ENCODE peak calls at places on chromosomes 6 and 20, in seven cellular contexts. K is fibroblast of lung, C is adipocyte, Q is cardiac muscle cell, Y is K562, H is aorta, R is mucosa of descending colon. I is an unnamed sample.

GRCh38 chr6:96631248-96631647 is 68.3 kb downstream of the FHL5 start:
- DNase-seq in C (no peak), Y (no peak), R (no peak), Q (no peak), H (no peak), K (no peak), I (no peak)

GRCh38 chr20:16350465-16350864 is 222.8 kb downstream of the KIF16B start:
- DNase-seq in Y (no peak), R (no peak), H (no peak), C (no peak), Q (no peak), K (no peak), I (no peak)

GRCh38 chr6:64217721-64218603 is 582.4 kb downstream of the PHF3 start:
- DNase-seq in Y (no peak), K (peak; percentile 39), C (peak; percentile 28), Q (no peak), R (no peak), H (no peak), I (no peak)

GRCh38 chr20:37395411-37395800 is 49.5 kb downstream of the SRC start:
- DNase-seq in Q (no peak), K (no peak), R (no peak), Y (no peak), H (peak; percentile 49), C (no peak), I (no peak)

GRCh38 chr20:17786221-17786718 is 86.5 kb downstream of the BANF2 start:
- DNase-seq in H (peak; percentile 53), R (no peak), C (peak; percentile 74), Y (no peak), K (peak; percentile 68), Q (no peak), I (no peak)

GRCh38 chr6:33407132-33407718 is 3.6 kb upstream of the PHF1 start:
- DNase-seq in C (peak; percentile 66), Q (no peak), K (peak; percentile 75), R (no peak), H (no peak), Y (no peak), I (no peak)

GRCh38 chr6:38176797-38177751 is 357.5 kb downstream of the ZFAND3 start:
- DNase-seq in C (no peak), Y (no peak), R (no peak), K (no peak), Q (no peak), H (no peak), I (peak; percentile 78)

GRCh38 chr6:31574106-31575061 is 981 bp upstream of the TNF start:
- DNase-seq in R (no peak), H (no peak), K (no peak), Y (no peak), C (no peak), Q (no peak), I (no peak)

GRCh38 chr6:44117397-44118128 is 9.7 kb downstream of the MRPL14 start:
- DNase-seq in R (no peak), K (no peak), C (no peak), H (no peak), Q (no peak), Y (no peak), I (no peak)

GRCh38 chr6:74369556-74369993 is 673.6 kb downstream of the CD109 start:
- DNase-seq in Q (no peak), C (peak; percentile 71), K (peak; percentile 89), Y (no peak), H (no peak), R (no peak), I (no peak)

GRCh38 chr20:56268536-56268935 is 20.0 kb downstream of the MC3R start:
- DNase-seq in R (no peak), K (no peak), C (no peak), Y (no peak), H (no peak), Q (no peak), I (no peak)

GRCh38 chr20:56278205-56278604 is 29.7 kb downstream of the MC3R start:
- DNase-seq in K (no peak), Q (no peak), R (no peak), C (no peak), H (no peak), Y (no peak), I (no peak)

GRCh38 chr20:56274156-56274555 is 25.6 kb downstream of the MC3R start:
- DNase-seq in Y (no peak), K (no peak), R (no peak), Q (no peak), C (no peak), H (no peak), I (no peak)

GRCh38 chr20:56271974-56272373 is 23.4 kb downstream of the MC3R start:
- DNase-seq in R (no peak), H (no peak), Y (no peak), C (no peak), Q (no peak), K (no peak), I (no peak)

GRCh38 chr20:56273491-56273890 is 25.0 kb downstream of the MC3R start:
- DNase-seq in H (no peak), Y (no peak), C (no peak), R (no peak), K (no peak), Q (no peak), I (no peak)
- H3K4me3 ChIP-seq in H (no peak overlapping the region), Y (no peak overlapping the region), C (no peak overlapping the region), R (no peak overlapping the region), K (no peak overlapping the region), Q (no peak overlapping the region), I (no peak overlapping the region)

DNA sequence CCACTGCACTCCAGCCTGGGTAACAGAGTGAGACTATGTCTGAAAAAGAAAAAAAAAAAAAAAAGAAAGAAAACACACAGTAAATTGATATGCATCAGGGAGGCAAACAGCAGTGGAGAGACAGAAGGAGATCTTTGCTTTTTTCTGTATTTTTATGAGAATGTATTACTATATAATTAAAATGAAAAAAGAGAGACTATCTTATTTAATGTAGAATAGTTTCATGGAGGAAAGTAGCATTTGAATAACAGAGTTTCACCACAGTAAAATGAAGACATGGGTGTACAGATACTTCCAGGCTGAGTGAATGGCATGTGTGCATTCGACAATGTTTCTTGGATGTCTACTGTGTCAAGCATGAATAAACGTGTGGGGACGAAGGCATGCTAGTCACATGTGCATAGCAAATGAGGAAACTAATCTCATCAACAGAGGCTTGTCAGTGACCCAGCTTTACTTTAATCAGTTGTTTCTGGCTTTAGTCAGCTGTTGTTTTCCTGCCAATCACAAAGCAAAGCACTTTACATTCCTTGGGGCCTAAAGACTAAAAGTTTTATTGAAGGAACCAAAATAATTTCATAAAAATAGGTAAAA is 55.5 kb upstream of the ARMH2 start:
- DNase-seq in H (no peak), Q (no peak), Y (no peak), R (no peak), K (no peak), C (no peak), I (no peak)
- H3K36me3 ChIP-seq in H (no peaks in the 10 kb centered on the region), Q (no peaks in the 10 kb centered on the region), Y (no peaks in the 10 kb centered on the region), R (no peaks in the 10 kb centered on the region), K (no peaks in the 10 kb centered on the region), C (peaks cover 53% of the 10 kb centered on the region), I (no peaks in the 10 kb centered on the region)

DNA sequence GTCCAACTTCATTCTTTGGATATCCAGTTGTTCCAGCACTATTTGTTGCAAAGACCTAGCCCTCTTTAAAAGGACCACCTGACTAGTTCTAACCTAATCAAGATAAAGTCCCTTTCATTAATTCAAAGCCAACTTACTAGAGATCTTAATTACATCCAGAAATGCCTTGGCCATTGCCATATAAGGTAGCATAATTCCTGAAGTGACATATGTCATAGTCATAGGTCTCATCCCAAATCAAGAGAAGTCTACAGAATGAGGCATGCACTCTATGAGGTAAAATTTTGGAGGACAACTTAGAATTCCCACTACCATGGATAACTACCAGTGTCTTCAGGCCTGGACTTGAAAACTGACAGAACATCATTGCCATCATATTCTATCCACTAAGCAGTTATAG is 420.4 kb upstream of the ID4 start:
- DNase-seq in K (no peak), R (no peak), Y (no peak), H (no peak), C (no peak), Q (no peak), I (no peak)
- H3K4me1 ChIP-seq in K (no peaks in the 10 kb centered on the region), R (no peaks in the 10 kb centered on the region), Y (no peaks in the 10 kb centered on the region), H (no peaks in the 10 kb centered on the region), C (peaks cover 8% of the 10 kb centered on the region), Q (no peaks in the 10 kb centered on the region), I (no peaks in the 10 kb centered on the region)

DNA sequence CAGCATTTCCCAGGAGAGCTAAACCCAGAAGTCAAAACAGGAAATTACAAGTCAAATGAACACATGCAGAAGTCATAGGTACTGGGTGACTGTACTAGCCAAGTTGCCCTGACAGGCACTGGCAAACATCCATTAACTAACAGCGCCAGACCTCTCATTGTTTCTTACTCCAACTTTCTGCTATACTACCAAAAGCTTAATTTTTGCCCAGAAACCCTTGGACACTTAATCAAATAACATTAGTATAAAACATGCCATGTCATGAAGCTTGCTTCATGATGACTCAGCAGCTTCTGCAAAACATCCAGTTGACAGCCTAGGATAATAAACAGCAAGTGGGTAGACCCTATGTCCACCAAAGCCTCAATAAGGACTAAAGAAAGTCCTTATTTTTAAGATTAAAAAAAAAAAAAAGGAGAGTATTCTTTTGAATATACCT is 3.5 kb downstream of the NUP153 start:
- DNase-seq in R (no peak), K (peak; percentile 86), C (peak; percentile 73), Q (no peak), Y (peak; percentile 40), H (no peak), I (no peak)
- H3K4me3 ChIP-seq in R (no peak overlapping the region), K (no peak overlapping the region), C (peak overlapping the region; percentile 94), Q (no peak overlapping the region), Y (peak overlapping the region; percentile 80), H (no peak overlapping the region), I (no peak overlapping the region)

GRCh38 chr20:38754924-38755323 is 6.7 kb downstream of the ACTR5 start:
- DNase-seq in K (no peak), R (no peak), C (no peak), H (no peak), Y (no peak), Q (no peak), I (no peak)

GRCh38 chr20:38757145-38757800 is 9.0 kb downstream of the ACTR5 start:
- DNase-seq in C (no peak), H (no peak), Q (no peak), Y (no peak), K (no peak), R (no peak), I (no peak)

GRCh38 chr20:38759135-38759534 is 10.9 kb downstream of the ACTR5 start:
- DNase-seq in Q (no peak), R (no peak), H (no peak), K (no peak), C (no peak), Y (no peak), I (no peak)

GRCh38 chr20:38752029-38752428 is 3.8 kb downstream of the ACTR5 start:
- DNase-seq in Y (no peak), R (no peak), Q (no peak), K (no peak), H (no peak), C (no peak), I (no peak)

DNA sequence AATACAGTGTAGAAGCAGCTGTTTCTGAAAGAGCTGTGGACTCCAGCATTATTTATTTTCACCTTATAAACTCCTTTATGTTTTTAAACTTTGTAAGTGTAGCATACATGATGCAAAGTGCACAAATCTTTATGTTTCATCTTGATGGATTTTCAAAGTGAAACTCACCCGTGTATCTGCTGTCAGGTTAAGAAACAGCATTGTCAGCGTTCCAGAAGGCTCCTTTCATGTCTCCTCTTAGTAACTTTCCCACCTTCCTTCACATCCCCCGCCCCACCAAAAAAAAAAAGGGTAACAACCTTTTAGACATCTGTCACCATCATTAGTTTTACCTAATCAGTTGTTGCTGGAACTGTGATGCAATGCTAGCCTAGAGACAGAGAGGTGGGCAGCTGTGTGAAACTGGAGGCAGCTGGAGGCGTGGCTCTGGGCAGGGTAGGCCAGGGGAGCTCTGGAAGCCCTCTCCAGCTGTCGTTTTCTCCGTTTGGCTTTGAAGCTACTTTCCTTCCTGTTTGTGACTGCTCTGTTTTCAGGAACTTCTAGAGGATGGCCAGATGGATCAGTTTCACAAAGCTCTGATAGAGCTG is 7.2 kb downstream of the ACTR5 start:
- DNase-seq in K (no peak), Y (no peak), Q (no peak), R (no peak), H (no peak), C (no peak), I (no peak)
- H3K36me3 ChIP-seq in K (peaks cover 5% of the 10 kb centered on the region), Y (peaks cover 82% of the 10 kb centered on the region), Q (peaks cover 33% of the 10 kb centered on the region), R (peaks cover 10% of the 10 kb centered on the region), H (peaks cover 9% of the 10 kb centered on the region), C (peaks cover 70% of the 10 kb centered on the region), I (peaks cover 41% of the 10 kb centered on the region)

I was measured in HAP-1.